ENCODE peak calls at places on chromosomes 2 and 18, in seven cellular contexts. H is fibroblast of mammary gland; D is KBM-7; R is epithelial cell of esophagus; F is stimulated activated CD8-positive, alpha-beta memory T cell treated with anti-CD3 and anti-CD28 coated beads, Interleukin-2, amount 100 ng/mL, for 1 hour; I is activated T-helper 1 cell treated with Interleukin-2 at 50 U/mL for 16 hours; P is M059J. Q is an unnamed sample.

GRCh38 chr2:15724235-15724634 is 132.6 kb downstream of the DDX1 start:
- DNase-seq in H (no peak), D (no peak), R (no peak), F (no peak), I (no peak), P (no peak), Q (no peak)

GRCh38 chr2:101983486-101983885 is 8.3 kb upstream of the IL1R2 start:
- DNase-seq in H (no peak), D (no peak), R (peak; percentile 81), F (no peak), I (no peak), P (peak; percentile 68), Q (no peak)

GRCh38 chr2:118202707-118203303 is 114.5 kb downstream of the INSIG2 start:
- DNase-seq in H (peak; percentile 60), D (peak; percentile 65), R (peak; percentile 60), F (peak; percentile 35), I (peak; percentile 20), P (peak; percentile 38), Q (no peak)

GRCh38 chr2:101690547-101691182 is 6.8 kb upstream of the MAP4K4 start:
- DNase-seq in H (no peak), D (no peak), R (peak; percentile 12), F (no peak), I (no peak), P (no peak), Q (no peak)

GRCh38 chr2:74554821-74555531 is 456 bp downstream of the DOK1 start:
- DNase-seq in H (peak; percentile 19), D (no peak), R (peak; percentile 24), F (no peak), I (no peak), P (no peak), Q (peak; percentile 78)

GRCh38 chr2:171595456-171595855 is 73.2 kb downstream of the CYBRD1 start:
- DNase-seq in H (peak; percentile 77), D (no peak), R (no peak), F (no peak), I (no peak), P (no peak), Q (no peak)

GRCh38 chr2:207541933-207542332 is 12.2 kb downstream of the CREB1 start:
- DNase-seq in H (no peak), D (no peak), R (no peak), F (no peak), I (no peak), P (no peak), Q (no peak)

GRCh38 chr2:231680992-231681852 is 27.1 kb upstream of the PTMA start:
- DNase-seq in H (peak; percentile 75), D (no peak), R (peak; percentile 19), F (no peak), I (no peak), P (peak; percentile 74), Q (peak; percentile 92)

GRCh38 chr2:206203331-206203730 is 43.6 kb downstream of the EEF1B2 start:
- DNase-seq in H (no peak), D (no peak), R (no peak), F (no peak), I (no peak), P (no peak), Q (no peak)

GRCh38 chr18:23270999-23271680 is 135.9 kb downstream of the CABLES1 start:
- DNase-seq in H (no peak), D (no peak), R (no peak), F (no peak), I (no peak), P (no peak), Q (no peak)

GRCh38 chr2:205914736-205915510 is 171.1 kb downstream of the INO80D start:
- DNase-seq in H (no peak), D (no peak), R (peak; percentile 14), F (no peak), I (no peak), P (no peak), Q (no peak)

GRCh38 chr2:201414099-201415023 is 36.9 kb downstream of the TRAK2 start:
- DNase-seq in H (peak; percentile 46), D (peak; percentile 68), R (no peak), F (no peak), I (no peak), P (peak; percentile 58), Q (no peak)

GRCh38 chr2:9108210-9108967 is 98.2 kb upstream of the ASAP2 start:
- DNase-seq in H (no peak), D (no peak), R (no peak), F (no peak), I (no peak), P (peak; percentile 76), Q (no peak)

GRCh38 chr2:144248350-144249034 is 271.4 kb downstream of the ZEB2 start:
- DNase-seq in H (no peak), D (no peak), R (no peak), F (no peak), I (no peak), P (no peak), Q (no peak)

GRCh38 chr2:177633111-177633510 is 240.5 kb downstream of the AGPS start:
- DNase-seq in H (no peak), D (no peak), R (no peak), F (no peak), I (no peak), P (no peak), Q (no peak)

GRCh38 chr2:189337648-189338047 is 103.6 kb upstream of the WDR75 start:
- DNase-seq in H (peak; percentile 95), D (no peak), R (peak; percentile 52), F (no peak), I (no peak), P (peak; percentile 52), Q (no peak)

GRCh38 chr2:52931660-52932059 is 835.9 kb upstream of the CHAC2 start:
- DNase-seq in H (no peak), D (no peak), R (no peak), F (no peak), I (no peak), P (no peak), Q (no peak)

GRCh38 chr2:69956580-69956979 is 4.9 kb downstream of the ASPRV1 start:
- DNase-seq in H (no peak), D (no peak), R (no peak), F (no peak), I (no peak), P (no peak), Q (no peak)